ENCODE peak calls at places on chromosomes 2 and 18, in five cellular contexts. E is OCI-LY7, X is endodermal cell, Y is pancreas, H is ovary. T is an unnamed sample.

GRCh38 chr2:40038646-40039045 is 259.6 kb upstream of the THUMPD2 start:
- DNase-seq in E (no peak), X (no peak), Y (no peak), H (no peak), T (no peak)

GRCh38 chr2:232522014-232522854 is 2.0 kb downstream of the PRSS56 start:
- DNase-seq in E (peak), X (peak), Y (peak), H (peak), T (no peak)

GRCh38 chr2:102436284-102436683 is 13.3 kb downstream of the IL18RAP start:
- DNase-seq in E (no peak), X (no peak), Y (no peak), H (no peak), T (no peak)

GRCh38 chr18:48194787-48195186 is 214.4 kb downstream of the ZBTB7C start:
- DNase-seq in E (no peak), X (no peak), Y (no peak), H (no peak), T (no peak)

GRCh38 chr2:122755281-122755780 is 999.9 kb downstream of the TSN start:
- DNase-seq in E (no peak), X (no peak), Y (no peak), H (no peak), T (no peak)

GRCh38 chr2:240913810-240914644 is 7.9 kb downstream of the CROCC2 start:
- DNase-seq in E (peak), X (peak), Y (peak), H (peak), T (no peak)

GRCh38 chr2:70525032-70525431 is 28.6 kb downstream of the TGFA start:
- DNase-seq in E (no peak), X (peak), Y (no peak), H (no peak), T (no peak)

GRCh38 chr2:143852748-143853147 is 667.2 kb downstream of the ZEB2 start:
- DNase-seq in E (peak), X (peak), Y (peak), H (no peak), T (no peak)

GRCh38 chr2:129908721-129909373 is 70.6 kb upstream of the RAB6C start:
- DNase-seq in E (no peak), X (peak), Y (no peak), H (no peak), T (no peak)

GRCh38 chr2:9256570-9257043 is 50.0 kb downstream of the ASAP2 start:
- DNase-seq in E (no peak), X (peak), Y (no peak), H (no peak), T (no peak)

GRCh38 chr2:34012728-34013302 is 413.7 kb upstream of the FAM98A start:
- DNase-seq in E (peak), X (peak), Y (peak), H (peak), T (peak)

GRCh38 chr2:196259507-196260481 is 88.4 kb upstream of the STK17B start:
- DNase-seq in E (no peak), X (no peak), Y (no peak), H (no peak), T (no peak)

GRCh38 chr2:177989029-177989885 is 83.3 kb downstream of the PDE11A start:
- DNase-seq in E (no peak), X (no peak), Y (no peak), H (no peak), T (no peak)

GRCh38 chr2:46706264-46706983 is 209.2 kb downstream of the MCFD2 start:
- DNase-seq in E (no peak), X (no peak), Y (no peak), H (no peak), T (no peak)

GRCh38 chr2:42706836-42707235 is 57.1 kb downstream of the OXER1 start:
- DNase-seq in E (no peak), X (peak), Y (no peak), H (no peak), T (no peak)

GRCh38 chr2:135701442-135701841 is 40.2 kb upstream of the UBXN4 start:
- DNase-seq in E (no peak), X (no peak), Y (no peak), H (no peak), T (no peak)

GRCh38 chr18:11148655-11149440 is 521 bp downstream of the PIEZO2 start:
- DNase-seq in E (no peak), X (peak), Y (no peak), H (no peak), T (no peak)

GRCh38 chr18:11146238-11146946 is 3.0 kb downstream of the PIEZO2 start:
- DNase-seq in E (no peak), X (peak), Y (peak), H (no peak), T (no peak)

GRCh38 chr18:11146947-11147345 is 2.4 kb downstream of the PIEZO2 start:
- DNase-seq in E (no peak), X (peak), Y (no peak), H (no peak), T (no peak)

GRCh38 chr18:11147962-11148654 is 1.3 kb downstream of the PIEZO2 start:
- DNase-seq in E (no peak), X (peak), Y (no peak), H (no peak), T (no peak)

DNA sequence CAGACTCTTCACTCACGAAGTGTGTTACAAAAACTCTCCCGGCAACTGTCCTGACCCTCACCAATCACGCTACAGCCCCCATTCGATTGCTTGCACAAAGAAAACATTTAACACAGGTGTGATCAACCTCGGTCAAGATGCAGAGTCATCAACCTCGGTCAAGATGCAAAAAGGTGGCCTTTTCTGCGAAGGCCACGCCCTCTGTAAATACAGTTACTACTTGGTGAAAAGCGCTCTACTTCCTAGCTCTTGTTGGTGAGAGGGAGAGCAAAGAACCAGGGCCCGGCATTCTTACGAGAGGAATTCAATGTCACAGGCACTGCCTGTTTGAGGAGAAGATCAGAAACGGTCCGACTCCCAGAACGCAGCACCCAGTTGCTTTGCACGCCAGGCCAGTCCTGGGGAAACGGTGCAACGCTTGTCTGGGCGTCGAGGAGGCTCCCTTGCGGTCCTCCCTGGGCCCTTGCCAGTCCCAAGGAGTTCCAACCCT is 2.0 kb downstream of the PIEZO2 start:
- DNase-seq in E (no peak), X (peak), Y (no peak), H (no peak), T (no peak)
- H3K4me3 ChIP-seq in E (no peak), X (peak), Y (no peak), H (no peak), T (peak)

GRCh38 chr2:207896525-207897295 is 127.0 kb upstream of the FZD5 start:
- DNase-seq in E (no peak), X (peak), Y (no peak), H (no peak), T (no peak)
- TF ChIP-seq CTCF in E (no peak), X (peak), Y (no peak), H (no peak), T (peak)

GRCh38 chr2:174787485-174788205 is 23.4 kb upstream of the CHRNA1 start:
- DNase-seq in E (no peak), X (peak), Y (no peak), H (no peak), T (no peak)
- H3K4me3 ChIP-seq in E (no peak), X (no peak), Y (no peak), H (no peak), T (no peak)

GRCh38 chr2:199405241-199405640 is 52.5 kb downstream of the SATB2 start:
- DNase-seq in E (no peak), X (peak), Y (no peak), H (no peak), T (no peak)
- TF ChIP-seq CTCF in E (peak), X (peak), Y (no peak), H (no peak), T (peak)

DNA sequence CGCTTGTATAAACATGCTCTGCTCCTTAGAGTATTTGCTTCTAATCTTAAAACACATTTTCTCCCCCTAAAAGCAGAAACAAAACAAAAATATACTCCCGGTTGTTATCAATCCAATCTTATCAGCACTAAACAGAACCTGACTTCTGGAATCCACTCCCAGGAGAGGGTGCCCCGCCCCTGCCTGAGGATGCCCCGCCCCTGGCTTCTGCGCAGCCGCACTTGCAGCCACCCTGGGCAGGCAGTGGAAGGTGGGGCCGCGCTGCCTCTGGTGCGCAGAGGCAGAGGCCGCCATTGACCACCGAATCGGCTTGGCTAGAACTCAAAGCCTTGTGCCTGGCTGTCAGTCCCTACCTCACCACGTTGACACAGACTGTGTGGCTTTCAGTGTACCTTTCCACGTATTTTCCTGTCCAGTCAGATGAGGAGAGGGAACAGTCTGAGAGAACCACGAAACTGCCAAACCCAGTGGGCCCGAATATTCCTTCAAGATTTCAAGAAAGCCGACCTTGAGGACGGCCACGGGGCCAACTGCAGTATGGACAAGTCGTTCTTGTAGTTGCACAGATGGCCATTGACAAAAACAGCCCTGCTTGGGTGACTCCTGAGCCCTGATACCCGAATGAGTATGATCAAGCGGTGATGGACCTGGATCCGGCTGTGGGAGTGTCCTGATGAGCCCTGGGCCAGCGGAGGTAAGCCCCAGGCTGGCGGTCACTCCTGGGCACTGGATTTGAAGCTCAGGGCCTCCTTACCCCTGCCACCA is 46.2 kb upstream of the ARHGAP28 start:
- DNase-seq in E (no peak), X (peak), Y (no peak), H (peak), T (no peak)
- H3K4me3 ChIP-seq in E (no peak), X (no peak), Y (no peak), H (no peak), T (no peak)

DNA sequence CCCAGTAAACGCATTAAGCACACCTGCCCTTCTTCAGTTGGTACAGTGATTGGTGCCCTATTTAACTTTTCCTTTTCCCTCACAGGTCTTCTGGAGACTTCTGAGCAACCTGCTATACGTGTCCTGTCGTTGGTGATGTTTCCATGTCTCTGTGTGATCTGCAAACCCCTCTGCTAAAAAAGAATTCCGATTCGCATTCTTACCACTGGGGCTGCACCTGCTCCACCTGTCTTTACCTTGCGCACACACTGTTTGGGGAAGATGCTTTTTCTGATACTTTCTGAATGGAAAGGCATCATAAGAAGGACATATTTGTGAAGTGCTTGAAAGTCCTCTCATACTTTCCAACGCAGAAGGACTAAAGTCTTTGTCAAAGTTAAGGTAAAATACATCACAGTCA is 323.9 kb upstream of the SOX11 start:
- DNase-seq in E (no peak), X (peak), Y (no peak), H (no peak), T (no peak)
- TF ChIP-seq CTCF in E (no peak), X (peak), Y (no peak), H (no peak), T (no peak)

DNA sequence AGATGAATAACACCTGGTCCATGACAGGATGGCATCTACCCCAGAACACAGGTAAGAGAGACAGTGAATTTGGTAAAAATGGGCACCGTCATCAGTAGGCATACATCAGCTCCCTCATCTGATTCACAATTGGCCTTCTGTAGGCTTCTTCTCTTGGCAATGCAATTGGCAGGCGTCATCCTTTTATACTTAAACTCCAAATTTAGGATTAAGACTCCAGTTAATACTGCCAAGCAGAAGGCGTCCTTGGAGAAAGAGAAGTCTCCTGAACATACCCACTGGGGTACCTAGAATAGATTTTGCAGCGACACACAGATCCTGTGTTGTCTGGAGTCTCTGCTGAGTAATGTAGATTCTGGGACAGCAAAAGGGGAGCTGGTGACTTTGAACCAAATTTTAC is 628 bp upstream of the METAP1D start:
- DNase-seq in E (peak), X (no peak), Y (no peak), H (no peak), T (no peak)
- H3K4me3 ChIP-seq in E (peak), X (peak), Y (peak), H (peak), T (peak)

DNA sequence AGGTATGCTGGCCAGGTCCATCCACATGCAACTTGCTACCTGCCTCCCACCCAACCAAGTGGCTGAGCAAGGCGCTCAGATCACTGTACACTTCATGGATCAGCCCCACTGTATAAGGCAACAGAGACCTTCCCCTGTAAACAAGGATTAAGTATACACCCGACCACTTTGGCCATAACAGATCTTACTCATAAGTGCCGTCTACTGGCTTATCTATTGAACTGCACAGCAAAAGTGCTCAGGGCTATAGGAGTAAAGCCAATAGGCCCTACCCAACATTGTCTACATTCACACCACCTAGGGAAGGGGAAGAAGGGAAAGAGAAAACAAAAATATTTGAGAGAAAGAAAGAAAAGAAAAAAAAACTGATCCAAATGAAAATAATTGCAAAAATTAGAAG is 663.9 kb upstream of the LRRTM1 start:
- DNase-seq in E (peak), X (peak), Y (no peak), H (no peak), T (no peak)
- TF ChIP-seq CTCF in E (peak), X (peak), Y (no peak), H (no peak), T (no peak)

DNA sequence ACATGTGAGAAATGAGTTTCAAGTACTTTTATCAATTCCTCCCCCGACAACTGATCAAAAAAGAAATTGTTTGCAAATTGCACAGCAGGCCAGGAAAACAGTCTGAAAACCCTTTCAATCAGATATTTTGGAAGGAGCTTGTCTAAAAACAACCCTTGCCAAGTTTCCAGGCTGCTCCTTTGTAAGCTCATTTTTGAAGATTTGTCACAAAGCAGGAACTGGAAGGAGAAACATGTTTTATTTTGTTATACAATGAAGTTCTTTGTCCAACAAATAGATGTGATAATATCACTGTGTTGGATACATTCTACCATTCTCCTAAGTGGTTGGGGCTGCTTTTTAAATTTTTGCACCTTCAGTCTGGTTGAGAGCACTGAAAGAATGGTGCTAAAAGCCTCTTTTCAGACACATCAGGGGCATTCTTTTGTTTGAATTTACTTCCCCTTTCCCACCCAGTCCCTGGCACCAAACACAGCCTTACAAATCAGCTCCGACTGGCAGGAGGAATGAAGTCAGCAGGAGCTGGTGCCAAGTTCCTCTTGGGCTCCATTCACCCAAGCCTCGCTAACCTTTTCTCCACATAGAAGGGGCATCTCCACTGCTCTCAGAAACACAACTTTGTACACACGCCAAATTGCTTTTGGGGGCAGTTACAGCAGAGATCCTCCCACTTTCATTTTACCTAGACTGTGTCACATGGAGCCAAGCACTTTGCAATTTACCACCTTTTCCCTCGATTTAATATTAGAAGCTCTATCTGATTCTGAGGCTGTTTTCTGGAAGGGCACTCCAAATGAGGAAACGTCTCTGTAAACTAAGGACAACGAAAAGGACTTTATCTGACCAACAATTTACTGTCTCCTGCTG is 88.0 kb downstream of the C1D start:
- DNase-seq in E (no peak), X (no peak), Y (no peak), H (peak), T (no peak)
- H3K4me3 ChIP-seq in E (no peak), X (no peak), Y (no peak), H (no peak), T (no peak)